ENCODE peak calls at places on chromosomes 7 and 10, in five cellular contexts. N is GM23248, J is K562, Z is MM.1S, Y is fibroblast of lung. H is an unnamed sample.

GRCh38 chr10:27482984-27483956 is 20.8 kb upstream of the RAB18 start:
- DNase-seq in N (peak; percentile 80), J (no peak), Z (no peak), Y (peak; percentile 4), H (peak; percentile 91)

GRCh38 chr10:18231480-18231879 is 91.3 kb downstream of the CACNB2 start:
- DNase-seq in N (no peak), J (no peak), Z (no peak), Y (no peak), H (no peak)

GRCh38 chr10:84269773-84270172 is 24.9 kb downstream of the RGR start:
- DNase-seq in N (peak; percentile 87), J (no peak), Z (no peak), Y (peak; percentile 81), H (peak; percentile 79)

GRCh38 chr7:28448708-28449107 is 36.4 kb downstream of the CREB5 start:
- DNase-seq in N (no peak), J (no peak), Z (no peak), Y (no peak), H (no peak)

GRCh38 chr10:60446070-60446833 is 56.6 kb upstream of the ANK3 start:
- DNase-seq in N (peak; percentile 18), J (no peak), Z (no peak), Y (no peak), H (no peak)

GRCh38 chr7:150858236-150859197 is 6.2 kb downstream of the AOC1 start:
- DNase-seq in N (no peak), J (no peak), Z (no peak), Y (no peak), H (no peak)

GRCh38 chr10:132850896-132851295 is 64.9 kb upstream of the NKX6-2 start:
- DNase-seq in N (no peak), J (no peak), Z (no peak), Y (no peak), H (no peak)

GRCh38 chr10:17644485-17644964 is 574 bp downstream of the STAM start:
- DNase-seq in N (peak; percentile 68), J (peak; percentile 22), Z (peak; percentile 39), Y (peak; percentile 55), H (no peak)

GRCh38 chr7:47152307-47152706 is 429.6 kb downstream of the TNS3 start:
- DNase-seq in N (no peak), J (no peak), Z (no peak), Y (no peak), H (no peak)

GRCh38 chr10:132684164-132684891 is 101.6 kb downstream of the NKX6-2 start:
- DNase-seq in N (peak; percentile 46), J (no peak), Z (no peak), Y (peak; percentile 39), H (peak; percentile 59)

DNA sequence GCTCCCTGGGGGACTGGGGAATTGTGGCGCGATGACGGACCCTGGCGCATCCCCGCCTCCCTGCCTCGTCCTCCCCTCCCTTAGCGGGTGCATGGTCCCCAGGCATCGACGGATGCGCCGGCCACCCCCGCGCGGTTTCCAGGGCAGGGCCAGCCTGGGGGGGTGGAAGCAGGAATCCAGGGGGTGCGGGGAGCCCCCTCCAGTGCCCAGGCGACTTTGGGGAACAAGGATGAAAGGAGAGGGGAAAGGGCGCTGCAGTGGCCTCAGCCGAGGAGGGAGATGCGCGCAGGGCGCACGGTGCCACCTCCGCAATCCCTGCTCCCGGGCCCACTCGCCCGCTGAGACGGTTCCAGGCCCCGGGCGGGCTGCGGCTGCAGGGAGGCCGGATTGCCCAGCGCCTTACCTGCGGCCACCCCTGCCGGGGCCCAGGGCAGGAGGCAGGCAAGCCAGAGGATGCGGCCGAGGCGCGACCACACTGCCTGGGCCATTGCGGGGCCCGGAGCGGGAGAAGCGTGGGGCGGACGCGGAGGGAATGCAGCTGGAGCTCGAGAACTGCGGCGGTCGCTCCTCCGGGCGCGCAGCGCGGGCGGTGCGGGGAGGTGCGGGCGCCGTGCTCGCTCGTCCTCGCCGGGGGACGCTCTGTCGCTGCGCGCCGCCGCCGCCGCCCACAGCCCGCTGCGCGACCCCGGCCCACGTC is at the start of gene TMEM130:
- DNase-seq in N (peak; percentile 40), J (no peak), Z (no peak), Y (no peak), H (no peak)
- TF ChIP-seq EZH2 in N (peak; percentile 45), J (no peak), Z (no peak), Y (peak; percentile 72), H (no peak)

GRCh38 chr10:8050561-8051108 is 3.9 kb upstream of the GATA3 start:
- DNase-seq in N (peak; percentile 44), J (no peak), Z (no peak), Y (peak; percentile 32), H (peak; percentile 65)
- TF ChIP-seq EZH2 in N (peak; percentile 62), J (no peak), Z (no peak), Y (no peak), H (no peak)

GRCh38 chr7:157010588-157011332 is at the start of gene MNX1:
- DNase-seq in N (no peak), J (peak; percentile 100), Z (peak; percentile 97), Y (no peak), H (peak; percentile 83)
- TF ChIP-seq EZH2 in N (no peak), J (no peak), Z (no peak), Y (no peak), H (no peak)

GRCh38 chr7:24502135-24502488 is 71.1 kb upstream of the PALS2 start:
- DNase-seq in N (no peak), J (no peak), Z (no peak), Y (no peak), H (no peak)
- TF ChIP-seq EZH2 in N (no peak), J (no peak), Z (no peak), Y (no peak), H (no peak)

H was measured in mammary epithelial cell.